ENCODE peak calls at places on chromosomes 16 and 17, in eight cellular contexts. One of them, this sample, is unnamed.

GRCh38 chr17:80146121-80147034 is 550 bp downstream of the EIF4A3 start:
- DNase-seq in left lung: no peak
- DNase-seq in activated CD4-positive, alpha-beta T cell treated with anti-CD3 and anti-CD28 coated beads for 48 hours: peak
- DNase-seq in right lobe of liver: no peak
- DNase-seq in DND-41: peak
- DNase-seq in AG10803: peak
- DNase-seq in COR-L47: no peak
- DNase-seq in astrocyte of the cerebellum: no peak
- DNase-seq in this sample: no peak

GRCh38 chr17:53191878-53192277 is 630.8 kb upstream of the KIF2B start:
- DNase-seq in left lung: no peak
- DNase-seq in activated CD4-positive, alpha-beta T cell treated with anti-CD3 and anti-CD28 coated beads for 48 hours: no peak
- DNase-seq in right lobe of liver: no peak
- DNase-seq in DND-41: no peak
- DNase-seq in AG10803: no peak
- DNase-seq in COR-L47: no peak
- DNase-seq in astrocyte of the cerebellum: no peak
- DNase-seq in this sample: no peak

GRCh38 chr17:6135996-6136395 is 65.8 kb downstream of the WSCD1 start:
- DNase-seq in left lung: no peak
- DNase-seq in activated CD4-positive, alpha-beta T cell treated with anti-CD3 and anti-CD28 coated beads for 48 hours: no peak
- DNase-seq in right lobe of liver: no peak
- DNase-seq in DND-41: no peak
- DNase-seq in AG10803: no peak
- DNase-seq in COR-L47: no peak
- DNase-seq in astrocyte of the cerebellum: no peak
- DNase-seq in this sample: no peak

GRCh38 chr17:59221159-59221847 is 992 bp downstream of the GDPD1 start:
- DNase-seq in left lung: peak
- DNase-seq in activated CD4-positive, alpha-beta T cell treated with anti-CD3 and anti-CD28 coated beads for 48 hours: no peak
- DNase-seq in right lobe of liver: no peak
- DNase-seq in DND-41: peak
- DNase-seq in AG10803: no peak
- DNase-seq in COR-L47: no peak
- DNase-seq in astrocyte of the cerebellum: no peak
- DNase-seq in this sample: no peak

GRCh38 chr17:13626703-13627102 is 25.0 kb upstream of the HS3ST3A1 start:
- DNase-seq in left lung: no peak
- DNase-seq in activated CD4-positive, alpha-beta T cell treated with anti-CD3 and anti-CD28 coated beads for 48 hours: no peak
- DNase-seq in right lobe of liver: no peak
- DNase-seq in DND-41: no peak
- DNase-seq in AG10803: peak
- DNase-seq in COR-L47: no peak
- DNase-seq in astrocyte of the cerebellum: peak
- DNase-seq in this sample: no peak

GRCh38 chr17:62675701-62676100 is 48.2 kb downstream of the MRC2 start:
- DNase-seq in left lung: no peak
- DNase-seq in activated CD4-positive, alpha-beta T cell treated with anti-CD3 and anti-CD28 coated beads for 48 hours: no peak
- DNase-seq in right lobe of liver: no peak
- DNase-seq in DND-41: no peak
- DNase-seq in AG10803: no peak
- DNase-seq in COR-L47: no peak
- DNase-seq in astrocyte of the cerebellum: no peak
- DNase-seq in this sample: no peak

GRCh38 chr17:39194089-39194984 is 3.1 kb downstream of the CACNB1 start:
- DNase-seq in left lung: no peak
- DNase-seq in activated CD4-positive, alpha-beta T cell treated with anti-CD3 and anti-CD28 coated beads for 48 hours: no peak
- DNase-seq in right lobe of liver: no peak
- DNase-seq in DND-41: no peak
- DNase-seq in AG10803: peak
- DNase-seq in COR-L47: no peak
- DNase-seq in astrocyte of the cerebellum: no peak
- DNase-seq in this sample: peak

GRCh38 chr16:3873482-3874173 is 6.9 kb downstream of the CREBBP start:
- DNase-seq in left lung: no peak
- DNase-seq in activated CD4-positive, alpha-beta T cell treated with anti-CD3 and anti-CD28 coated beads for 48 hours: no peak
- DNase-seq in right lobe of liver: no peak
- DNase-seq in DND-41: no peak
- DNase-seq in AG10803: peak
- DNase-seq in COR-L47: no peak
- DNase-seq in astrocyte of the cerebellum: no peak
- DNase-seq in this sample: no peak

GRCh38 chr16:21172650-21173049 is 14.2 kb downstream of the LDAF1 start:
- DNase-seq in left lung: no peak
- DNase-seq in activated CD4-positive, alpha-beta T cell treated with anti-CD3 and anti-CD28 coated beads for 48 hours: no peak
- DNase-seq in right lobe of liver: no peak
- DNase-seq in DND-41: no peak
- DNase-seq in AG10803: no peak
- DNase-seq in COR-L47: no peak
- DNase-seq in astrocyte of the cerebellum: no peak
- DNase-seq in this sample: no peak

GRCh38 chr17:31385428-31386285 is 5.8 kb upstream of the RAB11FIP4 start:
- DNase-seq in left lung: no peak
- DNase-seq in activated CD4-positive, alpha-beta T cell treated with anti-CD3 and anti-CD28 coated beads for 48 hours: no peak
- DNase-seq in right lobe of liver: no peak
- DNase-seq in DND-41: no peak
- DNase-seq in AG10803: peak
- DNase-seq in COR-L47: no peak
- DNase-seq in astrocyte of the cerebellum: no peak
- DNase-seq in this sample: no peak

GRCh38 chr17:70050192-70050591 is 24.8 kb upstream of the KCNJ16 start:
- DNase-seq in left lung: no peak
- DNase-seq in activated CD4-positive, alpha-beta T cell treated with anti-CD3 and anti-CD28 coated beads for 48 hours: no peak
- DNase-seq in right lobe of liver: no peak
- DNase-seq in DND-41: no peak
- DNase-seq in AG10803: peak
- DNase-seq in COR-L47: no peak
- DNase-seq in astrocyte of the cerebellum: no peak
- DNase-seq in this sample: no peak

GRCh38 chr17:38896373-38896954 is 26.6 kb downstream of the LASP1 start:
- DNase-seq in left lung: no peak
- DNase-seq in activated CD4-positive, alpha-beta T cell treated with anti-CD3 and anti-CD28 coated beads for 48 hours: no peak
- DNase-seq in right lobe of liver: no peak
- DNase-seq in DND-41: no peak
- DNase-seq in AG10803: no peak
- DNase-seq in COR-L47: no peak
- DNase-seq in astrocyte of the cerebellum: no peak
- DNase-seq in this sample: no peak

GRCh38 chr17:74252272-74252671 is 21.8 kb upstream of the DNAI2 start:
- DNase-seq in left lung: peak
- DNase-seq in activated CD4-positive, alpha-beta T cell treated with anti-CD3 and anti-CD28 coated beads for 48 hours: no peak
- DNase-seq in right lobe of liver: no peak
- DNase-seq in DND-41: no peak
- DNase-seq in AG10803: no peak
- DNase-seq in COR-L47: no peak
- DNase-seq in astrocyte of the cerebellum: no peak
- DNase-seq in this sample: no peak